ENCODE peak calls at places on chromosomes 1 and 21, in six cellular contexts. P is uterus; I is thoracic aorta; Z is naive thymus-derived CD4-positive, alpha-beta T cell; L is kidney epithelial cell; U is endothelial cell of umbilical vein. E is an unnamed sample. For H3K36me3, the result is how much of the 10 kb centered on the place peaks cover.

GRCh38 chr1:44707112-44707881 is 23.7 kb downstream of the RNU5D-1 start:
- DNase-seq in P (no peak), I (no peak), Z (no peak), L (peak), U (peak), E (peak)

GRCh38 chr1:236994450-236994849 is 9.8 kb downstream of the MT1HL1 start:
- DNase-seq in P (no peak), I (no peak), Z (no peak), L (no peak), U (no peak), E (no peak)

GRCh38 chr1:156901966-156902922 is 8.7 kb downstream of the PEAR1 start:
- DNase-seq in P (no peak), I (no peak), Z (no peak), L (no peak), U (peak), E (no peak)

GRCh38 chr1:16727190-16728111 is 12.9 kb upstream of the RNU1-4 start:
- DNase-seq in P (no peak), I (no peak), Z (no peak), L (no peak), U (peak), E (no peak)

GRCh38 chr21:29231781-29232548 is 66.8 kb upstream of the BACH1 start:
- DNase-seq in P (no peak), I (no peak), Z (no peak), L (no peak), U (no peak), E (no peak)

GRCh38 chr1:87718241-87718950 is 389.7 kb downstream of the LMO4 start:
- DNase-seq in P (no peak), I (no peak), Z (no peak), L (no peak), U (no peak), E (no peak)

GRCh38 chr1:111510003-111510380 is 6.6 kb upstream of the ADORA3 start:
- DNase-seq in P (peak), I (no peak), Z (no peak), L (no peak), U (peak), E (no peak)

GRCh38 chr1:55534565-55535091 is 319.5 kb upstream of the USP24 start:
- DNase-seq in P (no peak), I (no peak), Z (no peak), L (no peak), U (no peak), E (no peak)

GRCh38 chr1:14937288-14937949 is 216.1 kb upstream of the TMEM51 start:
- DNase-seq in P (no peak), I (no peak), Z (no peak), L (no peak), U (no peak), E (no peak)

DNA sequence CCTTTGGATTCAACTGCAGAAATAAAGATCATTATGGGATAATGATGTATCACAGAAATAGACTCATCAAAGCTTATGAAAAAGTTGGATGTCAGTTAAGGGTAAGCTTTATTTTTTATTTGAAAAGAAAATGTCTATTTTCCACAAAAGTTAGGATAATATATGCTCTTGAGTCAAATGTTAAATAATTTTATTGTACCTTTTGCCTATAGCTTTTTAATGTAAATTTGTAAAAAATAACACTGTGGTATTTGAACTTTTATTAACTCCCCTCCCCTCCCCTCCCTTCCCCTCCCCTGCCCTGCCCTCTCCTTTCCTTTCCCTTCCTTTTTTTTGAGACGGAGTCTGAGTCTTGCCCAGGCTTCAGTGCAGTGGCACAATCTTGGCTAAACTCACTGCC is 24.9 kb downstream of the MORC3 start:
- DNase-seq in P (no peak), I (no peak), Z (no peak), L (no peak), U (no peak), E (no peak)
- H3K36me3 ChIP-seq in P (under half), I (under half), Z (under half), L (under half), U (under half), E (under half)

DNA sequence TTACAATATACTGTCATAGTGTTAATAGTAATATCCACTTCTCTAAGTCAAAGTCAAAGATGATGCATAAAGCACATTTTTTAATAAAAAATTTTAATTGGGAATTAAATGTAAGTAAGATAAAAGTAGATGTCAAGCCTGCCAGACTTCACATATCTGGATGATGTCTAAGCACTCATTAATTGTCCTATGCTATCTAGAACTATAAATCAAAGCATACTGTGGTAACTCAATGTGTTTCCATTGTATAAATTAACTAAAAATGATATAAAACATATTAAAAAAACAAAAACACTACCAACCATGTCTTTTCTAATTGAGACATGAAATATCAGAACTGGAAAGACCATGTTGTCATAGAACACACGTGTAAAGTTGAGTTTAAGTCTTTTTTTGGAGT is 51.2 kb downstream of the ZZZ3 start:
- DNase-seq in P (no peak), I (no peak), Z (no peak), L (no peak), U (no peak), E (no peak)
- H3K36me3 ChIP-seq in P (under half), I (under half), Z (under half), L (under half), U (under half), E (under half)

GRCh38 chr21:44666401-44667320 is at the start of gene KRTAP12-2:
- DNase-seq in P (no peak), I (no peak), Z (no peak), L (no peak), U (no peak), E (no peak)
- H3K36me3 ChIP-seq in P (under half), I (under half), Z (under half), L (under half), U (under half), E (under half)

GRCh38 chr21:44596068-44596725 is 3.9 kb upstream of the KRTAP10-6 start:
- DNase-seq in P (no peak), I (no peak), Z (no peak), L (peak), U (no peak), E (peak)
- H3K36me3 ChIP-seq in P (under half), I (under half), Z (under half), L (under half), U (under half), E (under half)

GRCh38 chr1:114725230-114725629 is 8.7 kb upstream of the NRAS start:
- DNase-seq in P (no peak), I (no peak), Z (no peak), L (no peak), U (no peak), E (no peak)
- H3K36me3 ChIP-seq in P (under half), I (under half), Z (under half), L (under half), U (under half), E (half or more)

GRCh38 chr1:64175639-64176038 is 27.8 kb upstream of the UBE2U start:
- DNase-seq in P (no peak), I (no peak), Z (no peak), L (no peak), U (no peak), E (no peak)
- H3K36me3 ChIP-seq in P (under half), I (under half), Z (under half), L (under half), U (under half), E (under half)

GRCh38 chr1:64687725-64688285 is 57.1 kb upstream of the RAVER2 start:
- DNase-seq in P (peak), I (no peak), Z (no peak), L (no peak), U (peak), E (no peak)
- H3K36me3 ChIP-seq in P (under half), I (under half), Z (under half), L (under half), U (under half), E (under half)

GRCh38 chr1:201663777-201664176 is 124.8 kb downstream of the NAV1 start:
- DNase-seq in P (no peak), I (no peak), Z (no peak), L (no peak), U (no peak), E (no peak)

GRCh38 chr1:201670517-201670916 is 131.6 kb downstream of the NAV1 start:
- DNase-seq in P (no peak), I (no peak), Z (no peak), L (no peak), U (no peak), E (no peak)

GRCh38 chr1:201665036-201665435 is 126.1 kb downstream of the NAV1 start:
- DNase-seq in P (no peak), I (no peak), Z (no peak), L (no peak), U (no peak), E (no peak)

GRCh38 chr1:201667479-201667878 is 128.6 kb downstream of the NAV1 start:
- DNase-seq in P (no peak), I (no peak), Z (no peak), L (no peak), U (no peak), E (no peak)

GRCh38 chr1:201666645-201667044 is 127.7 kb downstream of the NAV1 start:
- DNase-seq in P (no peak), I (no peak), Z (no peak), L (no peak), U (no peak), E (no peak)
- H3K36me3 ChIP-seq in P (under half), I (under half), Z (under half), L (under half), U (under half), E (under half)

GRCh38 chr1:10107985-10108663 is 75.4 kb downstream of the UBE4B start:
- DNase-seq in P (no peak), I (no peak), Z (no peak), L (peak), U (peak), E (peak)

GRCh38 chr1:10106241-10106640 is 73.5 kb downstream of the UBE4B start:
- DNase-seq in P (no peak), I (no peak), Z (no peak), L (no peak), U (no peak), E (no peak)

GRCh38 chr1:10109372-10109771 is 76.6 kb downstream of the UBE4B start:
- DNase-seq in P (no peak), I (no peak), Z (no peak), L (no peak), U (no peak), E (no peak)

GRCh38 chr1:10106756-10107479 is 74.2 kb downstream of the UBE4B start:
- DNase-seq in P (no peak), I (no peak), Z (no peak), L (no peak), U (no peak), E (no peak)

GRCh38 chr1:10108948-10109347 is 76.2 kb downstream of the UBE4B start:
- DNase-seq in P (no peak), I (peak), Z (no peak), L (no peak), U (no peak), E (no peak)
- H3K36me3 ChIP-seq in P (under half), I (under half), Z (under half), L (under half), U (under half), E (under half)

DNA sequence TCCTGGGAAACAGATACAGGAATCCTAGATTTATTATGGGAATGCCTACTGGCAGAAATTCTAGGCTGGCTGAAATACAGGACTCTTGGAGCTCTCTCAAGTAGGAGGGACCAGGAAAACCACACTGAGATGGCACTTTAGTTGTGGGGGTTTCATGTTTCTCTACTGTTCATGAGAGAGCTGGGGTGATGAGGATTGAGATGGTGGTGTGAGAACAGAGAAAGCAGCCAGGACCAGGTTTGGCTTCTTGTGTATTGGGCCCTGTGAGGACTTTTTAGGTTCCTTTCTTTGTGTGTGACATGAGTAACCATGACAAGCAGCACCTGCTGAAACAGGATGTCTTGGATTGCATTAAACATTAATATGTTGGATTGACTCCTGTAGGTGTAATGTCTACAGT is 4.9 kb downstream of the ARID1A start:
- DNase-seq in P (no peak), I (no peak), Z (no peak), L (no peak), U (no peak), E (no peak)
- H3K36me3 ChIP-seq in P (under half), I (under half), Z (under half), L (under half), U (under half), E (under half)

E was measured in Panc1.